ENCODE peak calls at places on chromosomes 5 and 9, in five cellular contexts. Z is suprapubic skin, S is GM12891, O is prostate gland, H is breast epithelium. I is an unnamed sample.
A peak's percentile ranks its signal among the peaks of the same experiment; 100 is the strongest.

GRCh38 chr5:151615431-151615830 is 24.3 kb upstream of the FAT2 start:
- DNase-seq in Z (no peak), S (no peak), O (no peak), H (no peak), I (no peak)

GRCh38 chr5:24365406-24365805 is 279.4 kb downstream of the CDH10 start:
- DNase-seq in Z (no peak), S (no peak), O (no peak), H (no peak), I (no peak)

GRCh38 chr5:7394889-7395431 is 978 bp upstream of the ADCY2 start:
- DNase-seq in Z (peak; percentile 68), S (no peak), O (no peak), H (no peak), I (peak; percentile 86)

GRCh38 chr5:139952464-139953070 is 90.5 kb downstream of the NRG2 start:
- DNase-seq in Z (no peak), S (no peak), O (no peak), H (no peak), I (no peak)

GRCh38 chr9:124411514-124412227 is 3.6 kb downstream of the PSMB7 start:
- DNase-seq in Z (no peak), S (no peak), O (no peak), H (no peak), I (no peak)

GRCh38 chr5:52665544-52665943 is 122.2 kb upstream of the ITGA1 start:
- DNase-seq in Z (no peak), S (no peak), O (no peak), H (no peak), I (no peak)

GRCh38 chr5:93915142-93915553 is 173.7 kb upstream of the POU5F2 start:
- DNase-seq in Z (no peak), S (no peak), O (no peak), H (no peak), I (no peak)

GRCh38 chr5:168681556-168682183 is 102.5 kb upstream of the PANK3 start:
- DNase-seq in Z (no peak), S (no peak), O (no peak), H (no peak), I (no peak)

GRCh38 chr5:168946363-168946762 is 354.6 kb downstream of the SLIT3 start:
- DNase-seq in Z (no peak), S (no peak), O (no peak), H (no peak), I (no peak)

GRCh38 chr5:61279725-61280124 is 52.3 kb upstream of the ZSWIM6 start:
- DNase-seq in Z (no peak), S (no peak), O (no peak), H (no peak), I (no peak)

GRCh38 chr5:163760498-163760897 is 255.1 kb downstream of the MAT2B start:
- DNase-seq in Z (no peak), S (no peak), O (no peak), H (no peak), I (no peak)

GRCh38 chr5:146753618-146754123 is 124.9 kb downstream of the PPP2R2B start:
- DNase-seq in Z (no peak), S (no peak), O (no peak), H (no peak), I (no peak)

GRCh38 chr9:134592018-134592818 is 49.4 kb upstream of the COL5A1 start:
- DNase-seq in Z (peak; percentile 73), S (no peak), O (no peak), H (peak; percentile 51), I (peak; percentile 72)

GRCh38 chr5:127941646-127942045 is 141.9 kb upstream of the SLC12A2 start:
- DNase-seq in Z (no peak), S (no peak), O (peak; percentile 17), H (no peak), I (peak; percentile 68)

GRCh38 chr9:101586651-101587050 is 8.1 kb downstream of the PPP3R2 start:
- DNase-seq in Z (no peak), S (no peak), O (no peak), H (no peak), I (no peak)

GRCh38 chr5:27568811-27569210 is 530.4 kb upstream of the CDH9 start:
- DNase-seq in Z (no peak), S (no peak), O (no peak), H (no peak), I (no peak)

GRCh38 chr5:180090769-180091546 is 19.4 kb upstream of the RNF130 start:
- DNase-seq in Z (no peak), S (no peak), O (peak; percentile 34), H (no peak), I (no peak)

GRCh38 chr9:20838218-20838617 is 154.2 kb downstream of the FOCAD start:
- DNase-seq in Z (no peak), S (no peak), O (no peak), H (no peak), I (no peak)

GRCh38 chr5:132439521-132440206 is 50.9 kb downstream of the IRF1 start:
- DNase-seq in Z (peak; percentile 82), S (no peak), O (peak; percentile 72), H (peak; percentile 62), I (peak; percentile 94)

GRCh38 chr9:127818574-127818973 is 15.9 kb downstream of the FPGS start:
- DNase-seq in Z (no peak), S (no peak), O (no peak), H (no peak), I (no peak)
- TF ChIP-seq POLR2AphosphoS5 in Z (no peak), S (no peak), O (no peak), H (no peak), I (no peak)

DNA sequence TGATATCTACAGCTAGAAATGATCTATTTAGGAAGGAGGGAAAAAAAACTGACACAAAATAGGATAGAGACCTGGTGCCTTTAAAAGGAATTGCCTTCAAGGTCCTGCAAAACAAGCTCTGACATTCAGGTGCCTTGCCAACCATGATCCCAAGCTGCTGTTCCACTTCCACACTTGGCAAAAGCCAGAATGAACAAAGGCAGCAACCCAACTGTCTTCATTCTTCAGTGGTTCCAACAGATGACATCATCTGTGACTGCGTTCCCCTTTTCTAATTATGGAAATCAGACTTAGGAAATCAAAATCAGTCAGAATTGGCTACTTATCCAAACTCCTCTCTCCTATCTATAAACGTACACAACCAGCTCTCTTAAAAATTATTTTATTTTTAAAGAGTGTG is 104.0 kb upstream of the RAI14 start:
- DNase-seq in Z (no peak), S (no peak), O (no peak), H (no peak), I (no peak)
- TF ChIP-seq POLR2AphosphoS5 in Z (no peak), S (no peak), O (no peak), H (no peak), I (peak; percentile 50)

GRCh38 chr9:126423709-126424185 is 97.1 kb downstream of the MVB12B start:
- DNase-seq in Z (peak; percentile 49), S (no peak), O (no peak), H (no peak), I (no peak)
- TF ChIP-seq POLR2AphosphoS5 in Z (no peak), S (no peak), O (no peak), H (no peak), I (no peak)

GRCh38 chr5:79753087-79753486 is 63.5 kb downstream of the CMYA5 start:
- DNase-seq in Z (no peak), S (no peak), O (no peak), H (no peak), I (no peak)
- TF ChIP-seq POLR2AphosphoS5 in Z (no peak), S (no peak), O (no peak), H (no peak), I (no peak)